ENCODE peak calls at places on chromosomes 12 and 14, in six cellular contexts. One of them, this sample, is unnamed.

GRCh38 chr12:57543666-57544065 is 3.3 kb downstream of the DCTN2 start:
- DNase-seq in CD8-positive, alpha-beta T cell: no peak
- DNase-seq in colonic mucosa: no peak
- DNase-seq in GM12865: no peak
- DNase-seq in endothelial cell: no peak
- DNase-seq in astrocyte: no peak
- DNase-seq in this sample: no peak

GRCh38 chr14:59318908-59319307 is 130.4 kb downstream of the DAAM1 start:
- DNase-seq in CD8-positive, alpha-beta T cell: no peak
- DNase-seq in colonic mucosa: no peak
- DNase-seq in GM12865: no peak
- DNase-seq in endothelial cell: no peak
- DNase-seq in astrocyte: no peak
- DNase-seq in this sample: no peak

GRCh38 chr12:28409892-28410291 is 219.6 kb downstream of the CCDC91 start:
- DNase-seq in CD8-positive, alpha-beta T cell: no peak
- DNase-seq in colonic mucosa: no peak
- DNase-seq in GM12865: no peak
- DNase-seq in endothelial cell: no peak
- DNase-seq in astrocyte: peak
- DNase-seq in this sample: no peak

GRCh38 chr14:42222924-42223471 is 616.3 kb downstream of the LRFN5 start:
- DNase-seq in CD8-positive, alpha-beta T cell: no peak
- DNase-seq in colonic mucosa: no peak
- DNase-seq in GM12865: peak
- DNase-seq in endothelial cell: no peak
- DNase-seq in astrocyte: peak
- DNase-seq in this sample: no peak

GRCh38 chr12:30643366-30643765 is 52.3 kb downstream of the IPO8 start:
- DNase-seq in CD8-positive, alpha-beta T cell: no peak
- DNase-seq in colonic mucosa: no peak
- DNase-seq in GM12865: no peak
- DNase-seq in endothelial cell: no peak
- DNase-seq in astrocyte: no peak
- DNase-seq in this sample: no peak

GRCh38 chr12:30795410-30795659 is 40.6 kb upstream of the CAPRIN2 start:
- DNase-seq in CD8-positive, alpha-beta T cell: no peak
- DNase-seq in colonic mucosa: no peak
- DNase-seq in GM12865: no peak
- DNase-seq in endothelial cell: no peak
- DNase-seq in astrocyte: no peak
- DNase-seq in this sample: no peak

GRCh38 chr14:68377459-68377858 is 415.4 kb downstream of the ZFP36L1 start:
- DNase-seq in CD8-positive, alpha-beta T cell: no peak
- DNase-seq in colonic mucosa: peak
- DNase-seq in GM12865: peak
- DNase-seq in endothelial cell: peak
- DNase-seq in astrocyte: peak
- DNase-seq in this sample: no peak

GRCh38 chr14:90444077-90444696 is 47.4 kb downstream of the CALM1 start:
- DNase-seq in CD8-positive, alpha-beta T cell: no peak
- DNase-seq in colonic mucosa: no peak
- DNase-seq in GM12865: no peak
- DNase-seq in endothelial cell: no peak
- DNase-seq in astrocyte: no peak
- DNase-seq in this sample: no peak

GRCh38 chr12:43805149-43805856 is 814 bp downstream of the TWF1 start:
- DNase-seq in CD8-positive, alpha-beta T cell: no peak
- DNase-seq in colonic mucosa: peak
- DNase-seq in GM12865: peak
- DNase-seq in endothelial cell: no peak
- DNase-seq in astrocyte: peak
- DNase-seq in this sample: no peak

GRCh38 chr14:32710351-32711102 is 228.2 kb upstream of the NPAS3 start:
- DNase-seq in CD8-positive, alpha-beta T cell: no peak
- DNase-seq in colonic mucosa: no peak
- DNase-seq in GM12865: no peak
- DNase-seq in endothelial cell: no peak
- DNase-seq in astrocyte: peak
- DNase-seq in this sample: no peak

GRCh38 chr12:93318720-93319522 is 58.8 kb upstream of the NUDT4 start:
- DNase-seq in CD8-positive, alpha-beta T cell: no peak
- DNase-seq in colonic mucosa: no peak
- DNase-seq in GM12865: no peak
- DNase-seq in endothelial cell: no peak
- DNase-seq in astrocyte: no peak
- DNase-seq in this sample: no peak

GRCh38 chr14:63895510-63895909 is 42.7 kb downstream of the SYNE2 start:
- DNase-seq in CD8-positive, alpha-beta T cell: no peak
- DNase-seq in colonic mucosa: no peak
- DNase-seq in GM12865: no peak
- DNase-seq in endothelial cell: no peak
- DNase-seq in astrocyte: no peak
- DNase-seq in this sample: no peak

DNA sequence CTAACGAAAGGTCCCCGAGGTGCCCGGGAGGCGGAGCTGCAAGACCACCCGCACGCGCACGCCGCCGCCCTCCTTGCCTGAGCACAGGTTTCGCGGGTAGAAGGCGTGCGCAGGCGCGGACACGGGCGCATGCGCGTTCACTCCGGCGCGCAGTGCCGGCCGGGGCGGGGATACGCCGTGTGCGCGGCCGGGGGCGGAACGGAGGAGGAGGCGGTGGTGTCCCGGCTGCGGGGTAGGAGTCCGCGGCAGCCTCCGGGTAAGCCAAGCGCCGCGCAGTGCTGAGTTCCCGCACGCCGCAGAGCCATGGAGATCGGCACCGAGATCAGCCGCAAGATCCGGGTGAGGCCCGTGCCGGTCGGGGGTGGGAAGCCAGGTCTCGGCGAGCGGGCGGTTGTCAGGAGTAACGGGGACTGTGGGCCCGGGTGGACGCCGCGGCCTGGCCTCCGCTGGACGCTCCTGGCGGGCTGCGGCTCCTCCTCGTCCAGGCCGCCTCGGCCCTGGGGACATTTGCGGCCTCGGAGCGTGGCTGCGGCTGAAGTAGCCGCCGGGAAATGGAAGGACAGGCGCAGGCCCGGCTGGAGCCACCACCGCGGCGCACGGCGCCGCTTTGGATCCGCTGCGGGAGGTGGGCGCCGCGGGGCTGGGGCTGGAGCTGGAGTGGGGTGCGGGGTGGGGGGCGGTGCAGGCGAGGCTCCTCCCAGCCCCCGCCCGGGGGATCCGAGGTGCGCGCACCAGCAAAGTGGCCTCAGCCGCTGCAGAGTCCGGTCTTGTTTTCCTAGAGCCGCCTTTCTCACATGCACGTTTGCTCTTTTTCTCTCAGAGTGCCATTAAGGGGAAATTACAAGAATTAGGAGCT is at the start of gene ZC3H14:
- DNase-seq in CD8-positive, alpha-beta T cell: peak
- DNase-seq in colonic mucosa: peak
- DNase-seq in GM12865: peak
- DNase-seq in endothelial cell: peak
- DNase-seq in astrocyte: peak
- DNase-seq in this sample: peak
- TF ChIP-seq CTCF in CD8-positive, alpha-beta T cell: no peak
- TF ChIP-seq CTCF in colonic mucosa: no peak
- TF ChIP-seq CTCF in GM12865: peak
- TF ChIP-seq CTCF in endothelial cell: no peak
- TF ChIP-seq CTCF in astrocyte: no peak
- TF ChIP-seq CTCF in this sample: no peak

DNA sequence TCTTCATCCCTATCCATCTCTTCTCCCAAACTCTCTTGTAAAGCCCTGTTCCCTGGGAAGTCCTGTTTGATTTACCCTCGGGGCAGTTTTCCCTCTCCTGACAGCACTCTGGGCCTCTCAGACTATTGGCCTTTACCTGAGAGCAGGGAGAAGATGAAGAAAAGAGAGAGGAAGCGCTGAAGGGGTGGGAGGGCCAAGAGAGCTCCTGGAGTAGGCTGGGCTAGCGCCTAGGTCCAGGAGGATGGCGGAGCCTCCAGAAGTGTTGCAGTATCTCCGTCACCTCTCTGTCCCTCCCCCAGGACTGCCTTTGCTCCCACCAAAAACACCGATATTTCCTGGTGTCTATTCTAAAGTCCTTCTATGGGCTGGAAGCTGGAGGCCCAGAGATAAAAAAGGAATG is 5.7 kb upstream of the IGFBP6 start:
- DNase-seq in CD8-positive, alpha-beta T cell: no peak
- DNase-seq in colonic mucosa: peak
- DNase-seq in GM12865: no peak
- DNase-seq in endothelial cell: no peak
- DNase-seq in astrocyte: no peak
- DNase-seq in this sample: no peak
- TF ChIP-seq CTCF in CD8-positive, alpha-beta T cell: no peak
- TF ChIP-seq CTCF in colonic mucosa: no peak
- TF ChIP-seq CTCF in GM12865: no peak
- TF ChIP-seq CTCF in endothelial cell: no peak
- TF ChIP-seq CTCF in astrocyte: no peak
- TF ChIP-seq CTCF in this sample: no peak

DNA sequence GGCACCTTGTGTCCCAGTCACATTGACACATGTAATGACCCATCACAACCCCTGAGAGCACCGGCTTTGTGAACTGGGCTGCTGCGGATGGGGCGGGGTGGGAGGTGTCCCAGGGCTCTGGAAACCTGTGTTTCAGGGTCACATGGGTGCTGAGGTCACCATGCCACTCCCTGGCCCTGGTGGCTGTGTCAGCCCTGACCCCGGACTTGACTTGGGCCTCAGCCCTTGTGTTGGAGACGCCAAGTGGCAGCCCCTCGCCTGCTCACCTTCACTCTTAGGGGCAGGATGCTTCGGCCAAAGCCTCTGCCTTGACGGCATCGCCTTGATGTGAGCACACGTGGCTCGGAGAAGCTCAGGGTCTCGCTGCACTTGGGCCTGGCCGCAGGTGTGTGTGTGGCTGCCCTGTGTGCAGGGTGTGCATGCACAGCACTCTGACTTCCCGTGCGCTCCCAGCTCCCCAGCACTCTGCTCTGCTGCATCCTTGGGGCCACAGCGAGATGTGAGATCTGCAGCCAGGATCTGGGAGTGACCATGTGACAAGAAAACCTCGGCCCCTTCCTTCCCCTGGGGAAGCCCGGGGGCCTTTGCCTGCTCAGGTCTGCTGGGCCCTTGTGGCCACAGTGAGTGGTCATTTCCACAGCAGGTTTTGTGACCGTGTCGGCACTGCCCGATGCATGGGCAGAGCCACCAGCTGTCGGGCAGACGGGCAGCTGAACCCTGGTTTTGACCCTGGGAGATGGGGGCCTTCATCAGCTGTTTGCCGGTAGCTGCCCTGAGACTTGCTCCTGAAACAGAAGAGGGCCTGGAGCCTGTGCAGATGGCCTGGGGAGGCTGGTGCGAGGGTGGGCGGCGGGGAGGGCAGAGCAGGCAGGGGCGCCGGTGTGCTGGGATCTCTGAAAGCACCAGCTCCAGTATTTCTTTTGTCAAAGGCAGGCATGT is 167.4 kb downstream of the KIF26A start:
- DNase-seq in CD8-positive, alpha-beta T cell: no peak
- DNase-seq in colonic mucosa: no peak
- DNase-seq in GM12865: no peak
- DNase-seq in endothelial cell: no peak
- DNase-seq in astrocyte: no peak
- DNase-seq in this sample: no peak
- TF ChIP-seq CTCF in CD8-positive, alpha-beta T cell: no peak
- TF ChIP-seq CTCF in colonic mucosa: no peak
- TF ChIP-seq CTCF in GM12865: no peak
- TF ChIP-seq CTCF in endothelial cell: no peak
- TF ChIP-seq CTCF in astrocyte: no peak
- TF ChIP-seq CTCF in this sample: no peak

DNA sequence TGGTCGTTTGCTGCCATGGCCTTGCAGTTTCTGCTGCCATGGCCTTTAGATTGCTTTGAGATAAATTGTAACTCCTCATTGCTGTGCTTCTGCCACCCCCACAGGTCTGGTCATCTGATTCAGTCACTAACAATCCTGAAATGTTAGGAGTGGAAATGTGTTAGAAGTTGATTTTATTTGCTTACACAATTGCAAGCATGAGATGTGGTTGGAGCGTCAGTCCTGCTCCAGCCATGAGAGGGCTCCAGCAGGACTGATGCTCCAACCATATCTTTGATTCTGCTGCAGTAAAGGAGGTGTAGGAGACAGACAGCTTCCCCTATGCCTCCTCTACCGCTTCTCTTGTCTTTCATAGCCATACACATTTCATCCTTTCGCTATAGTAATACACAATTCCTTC is 226.8 kb upstream of the RGS6 start:
- DNase-seq in CD8-positive, alpha-beta T cell: no peak
- DNase-seq in colonic mucosa: no peak
- DNase-seq in GM12865: no peak
- DNase-seq in endothelial cell: no peak
- DNase-seq in astrocyte: no peak
- DNase-seq in this sample: no peak
- TF ChIP-seq CTCF in CD8-positive, alpha-beta T cell: no peak
- TF ChIP-seq CTCF in colonic mucosa: no peak
- TF ChIP-seq CTCF in GM12865: no peak
- TF ChIP-seq CTCF in endothelial cell: no peak
- TF ChIP-seq CTCF in astrocyte: no peak
- TF ChIP-seq CTCF in this sample: no peak

GRCh38 chr12:132761911-132762583 is 415 bp upstream of the ANKLE2 start:
- DNase-seq in CD8-positive, alpha-beta T cell: peak
- DNase-seq in colonic mucosa: peak
- DNase-seq in GM12865: peak
- DNase-seq in endothelial cell: peak
- DNase-seq in astrocyte: peak
- DNase-seq in this sample: peak
- TF ChIP-seq CTCF in CD8-positive, alpha-beta T cell: no peak
- TF ChIP-seq CTCF in colonic mucosa: no peak
- TF ChIP-seq CTCF in GM12865: peak
- TF ChIP-seq CTCF in endothelial cell: no peak
- TF ChIP-seq CTCF in astrocyte: no peak
- TF ChIP-seq CTCF in this sample: peak

GRCh38 chr12:53327435-53328042 is 6.1 kb upstream of the AAAS start:
- DNase-seq in CD8-positive, alpha-beta T cell: no peak
- DNase-seq in colonic mucosa: no peak
- DNase-seq in GM12865: no peak
- DNase-seq in endothelial cell: no peak
- DNase-seq in astrocyte: no peak
- DNase-seq in this sample: no peak

GRCh38 chr12:53326460-53327185 is 5.2 kb upstream of the AAAS start:
- DNase-seq in CD8-positive, alpha-beta T cell: no peak
- DNase-seq in colonic mucosa: no peak
- DNase-seq in GM12865: peak
- DNase-seq in endothelial cell: no peak
- DNase-seq in astrocyte: no peak
- DNase-seq in this sample: no peak

GRCh38 chr12:53325539-53326061 is 4.2 kb upstream of the AAAS start:
- DNase-seq in CD8-positive, alpha-beta T cell: peak
- DNase-seq in colonic mucosa: no peak
- DNase-seq in GM12865: peak
- DNase-seq in endothelial cell: peak
- DNase-seq in astrocyte: no peak
- DNase-seq in this sample: no peak

GRCh38 chr12:53324779-53325538 is 3.5 kb upstream of the AAAS start:
- DNase-seq in CD8-positive, alpha-beta T cell: peak
- DNase-seq in colonic mucosa: peak
- DNase-seq in GM12865: peak
- DNase-seq in endothelial cell: peak
- DNase-seq in astrocyte: peak
- DNase-seq in this sample: peak

GRCh38 chr12:53328043-53328435 is 6.6 kb upstream of the AAAS start:
- DNase-seq in CD8-positive, alpha-beta T cell: no peak
- DNase-seq in colonic mucosa: no peak
- DNase-seq in GM12865: no peak
- DNase-seq in endothelial cell: peak
- DNase-seq in astrocyte: no peak
- DNase-seq in this sample: no peak
- TF ChIP-seq CTCF in CD8-positive, alpha-beta T cell: no peak
- TF ChIP-seq CTCF in colonic mucosa: no peak
- TF ChIP-seq CTCF in GM12865: peak
- TF ChIP-seq CTCF in endothelial cell: no peak
- TF ChIP-seq CTCF in astrocyte: no peak
- TF ChIP-seq CTCF in this sample: peak

GRCh38 chr12:104649913-104650312 is 193.2 kb downstream of the CHST11 start:
- DNase-seq in CD8-positive, alpha-beta T cell: no peak
- DNase-seq in colonic mucosa: no peak
- DNase-seq in GM12865: no peak
- DNase-seq in endothelial cell: no peak
- DNase-seq in astrocyte: no peak
- DNase-seq in this sample: no peak
- TF ChIP-seq CTCF in CD8-positive, alpha-beta T cell: no peak
- TF ChIP-seq CTCF in colonic mucosa: no peak
- TF ChIP-seq CTCF in GM12865: no peak
- TF ChIP-seq CTCF in endothelial cell: no peak
- TF ChIP-seq CTCF in astrocyte: no peak
- TF ChIP-seq CTCF in this sample: no peak

This sample was measured in type B pancreatic cell.